ENCODE peak calls at places on chromosomes 4 and X, in eight cellular contexts. J is psoas muscle; T is Caco-2; Y is endothelial cell of umbilical vein; A is endodermal cell; K is CD8-positive, alpha-beta memory T cell; C is pancreas; R is body of pancreas. W is an unnamed sample.

GRCh38 chrX:153878285-153878779 is 7.6 kb downstream of the L1CAM start:
- DNase-seq in J (no peak), T (no peak), Y (no peak), A (no peak), K (no peak), C (no peak), R (no peak), W (no peak)

GRCh38 chr4:156779774-156780173 is 191.8 kb downstream of the PDGFC start:
- DNase-seq in J (no peak), T (no peak), Y (peak; percentile 69), A (no peak), K (no peak), C (no peak), R (no peak), W (no peak)

GRCh38 chrX:118974908-118975671 is 672 bp downstream of the LONRF3 start:
- DNase-seq in J (peak; percentile 48), T (peak; percentile 27), Y (peak; percentile 36), A (peak; percentile 71), K (peak; percentile 59), C (peak; percentile 77), R (peak; percentile 54), W (peak; percentile 70)

GRCh38 chrX:74924449-74925209 is 623 bp downstream of the NEXMIF start:
- DNase-seq in J (peak; percentile 33), T (peak; percentile 50), Y (peak; percentile 5), A (peak; percentile 81), K (peak; percentile 45), C (peak; percentile 81), R (peak; percentile 64), W (peak; percentile 63)

GRCh38 chr4:159444668-159445067 is 341.8 kb downstream of the RAPGEF2 start:
- DNase-seq in J (no peak), T (no peak), Y (peak; percentile 10), A (no peak), K (no peak), C (no peak), R (no peak), W (no peak)

GRCh38 chr4:145069361-145069760 is 28.6 kb downstream of the ANAPC10 start:
- DNase-seq in J (no peak), T (no peak), Y (no peak), A (no peak), K (no peak), C (no peak), R (no peak), W (no peak)

GRCh38 chr4:185865901-185866328 is 53.9 kb upstream of the SORBS2 start:
- DNase-seq in J (no peak), T (no peak), Y (no peak), A (no peak), K (no peak), C (no peak), R (peak; percentile 57), W (no peak)

GRCh38 chrX:3811331-3812311 is 98.2 kb upstream of the PRKX start:
- DNase-seq in J (no peak), T (peak; percentile 21), Y (no peak), A (peak; percentile 54), K (peak; percentile 53), C (no peak), R (peak; percentile 21), W (peak; percentile 15)

GRCh38 chr4:140172960-140173359 is 19.0 kb upstream of the MAML3 start:
- DNase-seq in J (no peak), T (no peak), Y (no peak), A (no peak), K (no peak), C (no peak), R (no peak), W (no peak)

GRCh38 chrX:45751156-45751555 is 550.5 kb upstream of the DIPK2B start:
- DNase-seq in J (no peak), T (no peak), Y (peak; percentile 1), A (no peak), K (no peak), C (no peak), R (no peak), W (no peak)

GRCh38 chr4:2827071-2827873 is 16.4 kb upstream of the ADD1 start:
- DNase-seq in J (no peak), T (no peak), Y (no peak), A (no peak), K (no peak), C (peak; percentile 69), R (no peak), W (no peak)

GRCh38 chr4:140497776-140498636 is at the start of gene MGAT4D:
- DNase-seq in J (no peak), T (peak; percentile 21), Y (no peak), A (peak; percentile 81), K (no peak), C (peak; percentile 68), R (no peak), W (peak; percentile 46)

DNA sequence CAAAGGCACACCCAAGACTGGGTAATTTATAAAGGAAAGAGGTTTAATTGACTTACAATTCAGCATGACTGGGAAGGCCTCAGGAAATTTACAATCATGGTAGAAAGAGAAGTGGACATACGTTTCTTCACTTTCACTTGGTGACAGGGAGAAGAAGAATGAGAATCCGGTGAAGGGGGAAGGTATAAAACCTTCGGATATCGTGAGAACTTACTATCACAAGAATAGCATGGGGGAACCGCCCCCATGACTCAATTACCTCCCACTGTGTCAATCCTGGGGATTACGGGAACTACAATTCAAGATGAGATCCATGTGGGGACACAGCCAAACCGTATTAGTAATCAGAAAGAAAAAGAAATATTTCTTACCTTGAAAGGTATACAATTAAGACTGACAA is 782.9 kb upstream of the HS3ST1 start:
- DNase-seq in J (no peak), T (no peak), Y (no peak), A (no peak), K (no peak), C (no peak), R (no peak), W (no peak)
- H3K9me3 ChIP-seq in J (no peaks in the 10 kb centered on the region), T (no peaks in the 10 kb centered on the region), Y (no peaks in the 10 kb centered on the region), A (no peaks in the 10 kb centered on the region), K (no peaks in the 10 kb centered on the region), C (no peaks in the 10 kb centered on the region), R (no peaks in the 10 kb centered on the region), W (no peaks in the 10 kb centered on the region)

GRCh38 chr4:101865501-101866062 is 75.1 kb downstream of the BANK1 start:
- DNase-seq in J (no peak), T (peak; percentile 78), Y (no peak), A (no peak), K (no peak), C (no peak), R (no peak), W (no peak)
- H3K4me3 ChIP-seq in J (no peak overlapping the region), T (no peak overlapping the region), Y (no peak overlapping the region), A (no peak overlapping the region), K (no peak overlapping the region), C (no peak overlapping the region), R (no peak overlapping the region), W (no peak overlapping the region)

DNA sequence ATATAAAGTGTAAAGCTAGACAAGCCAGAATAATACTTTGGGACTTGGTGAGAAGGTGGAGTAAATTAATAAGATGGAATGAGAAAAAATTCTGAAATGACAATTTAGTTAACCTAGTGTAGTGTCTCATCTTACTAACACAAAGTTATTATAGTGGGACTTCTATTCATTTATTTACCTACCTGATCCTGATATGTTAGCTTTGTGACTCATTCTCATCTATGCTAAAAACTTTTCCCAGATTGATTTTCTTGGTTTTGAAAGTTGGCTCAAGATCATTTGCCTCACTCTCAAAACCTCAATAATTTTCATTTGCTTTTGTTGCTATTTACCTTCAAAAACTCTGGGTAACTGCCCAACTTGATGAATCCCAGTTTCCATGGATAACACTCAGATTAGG is 698.6 kb downstream of the SH3BGRL start:
- DNase-seq in J (no peak), T (no peak), Y (no peak), A (no peak), K (no peak), C (no peak), R (no peak), W (no peak)
- H3K9me3 ChIP-seq in J (no peaks in the 10 kb centered on the region), T (no peaks in the 10 kb centered on the region), Y (no peaks in the 10 kb centered on the region), A (peaks cover 10% of the 10 kb centered on the region), K (no peaks in the 10 kb centered on the region), C (no peaks in the 10 kb centered on the region), R (no peaks in the 10 kb centered on the region), W (no peaks in the 10 kb centered on the region)

DNA sequence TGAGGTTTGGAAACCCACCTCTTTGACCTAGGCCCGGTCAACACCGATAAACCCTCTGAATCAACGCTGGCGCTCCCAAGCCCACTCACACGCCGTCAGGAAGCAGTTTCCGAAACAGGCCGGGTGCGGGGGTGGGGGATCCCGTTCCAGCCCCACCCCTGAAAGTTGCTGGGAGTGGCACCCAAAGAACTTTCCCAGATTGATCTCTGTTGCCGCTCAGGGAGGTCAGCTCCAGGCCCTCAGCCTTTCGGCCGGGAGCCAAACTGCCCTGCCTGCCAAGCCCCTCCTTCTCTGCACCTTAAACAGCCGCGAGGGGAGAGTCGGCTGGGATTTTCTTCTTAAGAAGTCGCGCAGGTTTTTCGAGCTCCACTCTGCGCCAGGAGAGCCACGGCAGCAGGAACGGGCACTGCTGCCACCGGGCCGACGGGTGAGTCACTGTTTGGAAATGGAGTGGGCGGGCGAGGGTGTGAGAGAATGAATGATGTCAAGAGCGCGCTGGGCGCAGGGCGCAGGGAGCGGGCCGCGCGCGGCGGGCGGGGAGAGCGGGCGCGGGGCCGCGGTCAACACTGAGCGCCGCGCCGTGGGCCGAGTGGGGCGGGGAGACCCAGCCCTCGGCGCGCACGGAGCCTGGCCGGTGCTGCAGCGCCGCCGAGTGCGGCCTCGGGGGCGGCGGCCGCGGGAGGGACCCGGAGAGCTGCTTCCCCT is at the start of gene SGMS2:
- DNase-seq in J (peak; percentile 91), T (peak; percentile 74), Y (peak; percentile 91), A (peak; percentile 88), K (no peak), C (peak; percentile 92), R (peak; percentile 90), W (peak; percentile 92)
- H3K4me3 ChIP-seq in J (peak within 1 kb of the TSS; percentile 90), T (peak within 1 kb of the TSS; percentile 53), Y (peak within 1 kb of the TSS; percentile 94), A (peak within 1 kb of the TSS; percentile 82), K (no peak within 1 kb of the TSS), C (peak within 1 kb of the TSS; percentile 71), R (peak within 1 kb of the TSS; percentile 67), W (peak within 1 kb of the TSS; percentile 75)

DNA sequence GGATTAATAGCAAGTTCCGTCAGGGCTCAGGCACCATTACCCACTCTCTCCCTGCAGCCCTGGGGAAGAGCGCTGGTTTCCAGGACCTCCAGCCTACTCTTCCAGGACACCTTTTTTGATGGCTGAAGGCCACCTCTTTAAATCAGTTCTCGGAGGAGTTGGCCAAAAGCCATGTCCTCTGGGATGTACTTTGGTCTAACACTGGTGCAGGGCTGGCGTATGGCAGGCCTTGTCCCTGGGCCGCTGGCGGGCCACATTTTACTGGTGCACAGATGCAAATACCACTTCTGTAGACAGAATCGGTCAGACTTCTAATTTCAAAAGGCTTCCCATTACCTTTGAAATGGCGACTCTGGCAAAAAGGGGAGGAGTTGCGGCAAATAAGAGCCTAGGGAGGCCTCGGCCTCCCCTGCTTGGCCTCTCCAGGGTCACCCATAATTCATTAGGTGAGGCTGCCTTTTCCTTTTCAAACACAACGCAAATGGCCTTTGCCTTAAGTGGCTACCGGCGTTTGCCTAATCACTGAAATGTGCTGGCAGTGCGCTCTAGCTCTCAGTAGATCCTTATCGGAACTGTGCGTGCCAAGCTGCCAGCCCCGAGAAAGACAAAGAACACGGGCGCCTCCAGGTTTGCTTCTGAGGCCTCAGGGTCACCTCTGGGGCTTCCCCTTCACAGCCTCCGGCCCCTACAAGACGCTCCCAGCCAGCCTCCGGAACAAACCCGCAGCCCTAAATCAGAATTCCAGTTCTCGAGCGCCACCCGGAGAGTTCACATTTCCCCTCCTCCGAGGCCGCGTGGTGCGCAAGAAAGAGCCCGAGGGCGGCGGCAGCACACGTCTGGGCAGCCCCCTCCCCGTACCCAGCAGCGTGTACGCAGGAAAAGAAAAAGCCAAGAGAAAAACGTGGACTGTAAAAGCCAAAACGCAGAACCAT is 76.2 kb upstream of the BCOR start:
- DNase-seq in J (peak; percentile 35), T (peak; percentile 55), Y (peak; percentile 45), A (peak; percentile 78), K (peak; percentile 44), C (no peak), R (peak; percentile 47), W (no peak)
- H3K9me3 ChIP-seq in J (no peaks in the 10 kb centered on the region), T (no peaks in the 10 kb centered on the region), Y (no peaks in the 10 kb centered on the region), A (no peaks in the 10 kb centered on the region), K (no peaks in the 10 kb centered on the region), C (no peaks in the 10 kb centered on the region), R (no peaks in the 10 kb centered on the region), W (no peaks in the 10 kb centered on the region)

W was measured in right cardiac atrium.